ENCODE peak calls at places on chromosomes 6 and 20, in eight cellular contexts. One of them, this sample, is unnamed.

GRCh38 chr20:1805161-1805581 is 90.0 kb upstream of the SIRPA start:
- DNase-seq in PC-3: no peak
- DNase-seq in BJ: no peak
- DNase-seq in SK-N-SH: no peak
- DNase-seq in ovary: no peak
- DNase-seq in tibial nerve: no peak
- DNase-seq in BE2C: no peak
- DNase-seq in brain microvascular endothelial cell: no peak
- DNase-seq in this sample: no peak

GRCh38 chr20:45257711-45258110 is 3.3 kb upstream of the SLPI start:
- DNase-seq in PC-3: no peak
- DNase-seq in BJ: no peak
- DNase-seq in SK-N-SH: no peak
- DNase-seq in ovary: no peak
- DNase-seq in tibial nerve: no peak
- DNase-seq in BE2C: no peak
- DNase-seq in brain microvascular endothelial cell: no peak
- DNase-seq in this sample: no peak

GRCh38 chr6:28896505-28897392 is 27.0 kb downstream of the TRIM27 start:
- DNase-seq in PC-3: peak; percentile 69
- DNase-seq in BJ: no peak
- DNase-seq in SK-N-SH: peak; percentile 63
- DNase-seq in ovary: peak; percentile 64
- DNase-seq in tibial nerve: peak; percentile 60
- DNase-seq in BE2C: peak; percentile 65
- DNase-seq in brain microvascular endothelial cell: peak; percentile 45
- DNase-seq in this sample: no peak

GRCh38 chr6:131519670-131520436 is 53.2 kb upstream of the ARG1 start:
- DNase-seq in PC-3: peak; percentile 58
- DNase-seq in BJ: no peak
- DNase-seq in SK-N-SH: peak; percentile 21
- DNase-seq in ovary: no peak
- DNase-seq in tibial nerve: peak; percentile 9
- DNase-seq in BE2C: peak; percentile 28
- DNase-seq in brain microvascular endothelial cell: peak; percentile 40
- DNase-seq in this sample: peak; percentile 2

GRCh38 chr6:170086639-170087420 is 204.0 kb downstream of the DLL1 start:
- DNase-seq in PC-3: no peak
- DNase-seq in BJ: no peak
- DNase-seq in SK-N-SH: no peak
- DNase-seq in ovary: peak; percentile 9
- DNase-seq in tibial nerve: no peak
- DNase-seq in BE2C: no peak
- DNase-seq in brain microvascular endothelial cell: no peak
- DNase-seq in this sample: no peak

GRCh38 chr6:33592595-33593413 is 12.7 kb upstream of the BAK1 start:
- DNase-seq in PC-3: no peak
- DNase-seq in BJ: no peak
- DNase-seq in SK-N-SH: no peak
- DNase-seq in ovary: no peak
- DNase-seq in tibial nerve: no peak
- DNase-seq in BE2C: no peak
- DNase-seq in brain microvascular endothelial cell: no peak
- DNase-seq in this sample: peak; percentile 28

GRCh38 chr20:64109390-64109747 is 2.0 kb upstream of the NPBWR2 start:
- DNase-seq in PC-3: no peak
- DNase-seq in BJ: no peak
- DNase-seq in SK-N-SH: no peak
- DNase-seq in ovary: no peak
- DNase-seq in tibial nerve: no peak
- DNase-seq in BE2C: no peak
- DNase-seq in brain microvascular endothelial cell: no peak
- DNase-seq in this sample: no peak

GRCh38 chr20:62845818-62846527 is 15.6 kb downstream of the TCFL5 start:
- DNase-seq in PC-3: no peak
- DNase-seq in BJ: no peak
- DNase-seq in SK-N-SH: no peak
- DNase-seq in ovary: no peak
- DNase-seq in tibial nerve: no peak
- DNase-seq in BE2C: peak; percentile 40
- DNase-seq in brain microvascular endothelial cell: no peak
- DNase-seq in this sample: no peak

GRCh38 chr20:5080384-5080877 is 39.3 kb downstream of the PCNA start:
- DNase-seq in PC-3: no peak
- DNase-seq in BJ: peak; percentile 19
- DNase-seq in SK-N-SH: no peak
- DNase-seq in ovary: peak; percentile 25
- DNase-seq in tibial nerve: peak; percentile 72
- DNase-seq in BE2C: no peak
- DNase-seq in brain microvascular endothelial cell: no peak
- DNase-seq in this sample: no peak

GRCh38 chr6:126657556-126658129 is 317.7 kb downstream of the CENPW start:
- DNase-seq in PC-3: peak; percentile 58
- DNase-seq in BJ: no peak
- DNase-seq in SK-N-SH: peak; percentile 7
- DNase-seq in ovary: no peak
- DNase-seq in tibial nerve: no peak
- DNase-seq in BE2C: peak; percentile 48
- DNase-seq in brain microvascular endothelial cell: peak; percentile 38
- DNase-seq in this sample: peak; percentile 7

GRCh38 chr6:37502703-37503485 is 3.2 kb upstream of the CCDC167 start:
- DNase-seq in PC-3: no peak
- DNase-seq in BJ: no peak
- DNase-seq in SK-N-SH: no peak
- DNase-seq in ovary: no peak
- DNase-seq in tibial nerve: no peak
- DNase-seq in BE2C: no peak
- DNase-seq in brain microvascular endothelial cell: no peak
- DNase-seq in this sample: no peak

GRCh38 chr6:43764767-43765166 is 5.2 kb upstream of the VEGFA start:
- DNase-seq in PC-3: no peak
- DNase-seq in BJ: no peak
- DNase-seq in SK-N-SH: no peak
- DNase-seq in ovary: no peak
- DNase-seq in tibial nerve: no peak
- DNase-seq in BE2C: no peak
- DNase-seq in brain microvascular endothelial cell: no peak
- DNase-seq in this sample: no peak

GRCh38 chr6:16316741-16317251 is 78.4 kb downstream of the GMPR start:
- DNase-seq in PC-3: peak; percentile 75
- DNase-seq in BJ: no peak
- DNase-seq in SK-N-SH: peak; percentile 72
- DNase-seq in ovary: no peak
- DNase-seq in tibial nerve: peak; percentile 39
- DNase-seq in BE2C: peak; percentile 51
- DNase-seq in brain microvascular endothelial cell: peak; percentile 44
- DNase-seq in this sample: no peak

GRCh38 chr6:135630789-135631376 is 133.3 kb upstream of the AHI1 start:
- DNase-seq in PC-3: no peak
- DNase-seq in BJ: no peak
- DNase-seq in SK-N-SH: no peak
- DNase-seq in ovary: peak; percentile 18
- DNase-seq in tibial nerve: no peak
- DNase-seq in BE2C: no peak
- DNase-seq in brain microvascular endothelial cell: peak; percentile 15
- DNase-seq in this sample: no peak

GRCh38 chr20:41373384-41373783 is 6.8 kb upstream of the EMILIN3 start:
- DNase-seq in PC-3: no peak
- DNase-seq in BJ: no peak
- DNase-seq in SK-N-SH: no peak
- DNase-seq in ovary: no peak
- DNase-seq in tibial nerve: no peak
- DNase-seq in BE2C: no peak
- DNase-seq in brain microvascular endothelial cell: no peak
- DNase-seq in this sample: no peak

GRCh38 chr6:132684998-132685397 is 26.0 kb upstream of the TAAR1 start:
- DNase-seq in PC-3: no peak
- DNase-seq in BJ: no peak
- DNase-seq in SK-N-SH: no peak
- DNase-seq in ovary: no peak
- DNase-seq in tibial nerve: no peak
- DNase-seq in BE2C: no peak
- DNase-seq in brain microvascular endothelial cell: no peak
- DNase-seq in this sample: no peak

GRCh38 chr20:24160563-24161355 is 172.2 kb upstream of the GGTLC1 start:
- DNase-seq in PC-3: peak; percentile 71
- DNase-seq in BJ: peak; percentile 16
- DNase-seq in SK-N-SH: peak; percentile 59
- DNase-seq in ovary: peak; percentile 26
- DNase-seq in tibial nerve: peak; percentile 52
- DNase-seq in BE2C: peak; percentile 57
- DNase-seq in brain microvascular endothelial cell: peak; percentile 72
- DNase-seq in this sample: peak; percentile 21

GRCh38 chr6:55918639-55919038 is 43.2 kb upstream of the BMP5 start:
- DNase-seq in PC-3: peak; percentile 66
- DNase-seq in BJ: peak; percentile 78
- DNase-seq in SK-N-SH: no peak
- DNase-seq in ovary: no peak
- DNase-seq in tibial nerve: no peak
- DNase-seq in BE2C: no peak
- DNase-seq in brain microvascular endothelial cell: peak; percentile 4
- DNase-seq in this sample: no peak

GRCh38 chr6:32085759-32086458 is 23.2 kb downstream of the TNXB start:
- DNase-seq in PC-3: no peak
- DNase-seq in BJ: no peak
- DNase-seq in SK-N-SH: peak; percentile 63
- DNase-seq in ovary: no peak
- DNase-seq in tibial nerve: no peak
- DNase-seq in BE2C: no peak
- DNase-seq in brain microvascular endothelial cell: no peak
- DNase-seq in this sample: no peak
- TF ChIP-seq CTCF in PC-3: no peak
- TF ChIP-seq CTCF in BJ: no peak
- TF ChIP-seq CTCF in SK-N-SH: no peak
- TF ChIP-seq CTCF in ovary: no peak
- TF ChIP-seq CTCF in tibial nerve: no peak
- TF ChIP-seq CTCF in BE2C: no peak
- TF ChIP-seq CTCF in brain microvascular endothelial cell: no peak
- TF ChIP-seq CTCF in this sample: no peak

GRCh38 chr6:73519943-73520687 is 717 bp downstream of the EEF1A1 start:
- DNase-seq in PC-3: peak; percentile 43
- DNase-seq in BJ: no peak
- DNase-seq in SK-N-SH: peak; percentile 58
- DNase-seq in ovary: peak; percentile 73
- DNase-seq in tibial nerve: peak; percentile 54
- DNase-seq in BE2C: peak; percentile 68
- DNase-seq in brain microvascular endothelial cell: peak; percentile 77
- DNase-seq in this sample: no peak
- H3K36me3 ChIP-seq in PC-3: peaks cover 52% of the 10 kb centered on the region
- H3K36me3 ChIP-seq in BJ: peaks cover 25% of the 10 kb centered on the region
- H3K36me3 ChIP-seq in SK-N-SH: peaks cover 43% of the 10 kb centered on the region
- H3K36me3 ChIP-seq in ovary: no peaks in the 10 kb centered on the region
- H3K36me3 ChIP-seq in tibial nerve: peaks cover 2% of the 10 kb centered on the region
- H3K36me3 ChIP-seq in BE2C: peaks cover 56% of the 10 kb centered on the region
- H3K36me3 ChIP-seq in brain microvascular endothelial cell: peaks cover 54% of the 10 kb centered on the region
- H3K36me3 ChIP-seq in this sample: peaks cover 7% of the 10 kb centered on the region

GRCh38 chr20:32053648-32054047 is 1.6 kb downstream of the HCK start:
- DNase-seq in PC-3: no peak
- DNase-seq in BJ: no peak
- DNase-seq in SK-N-SH: no peak
- DNase-seq in ovary: no peak
- DNase-seq in tibial nerve: no peak
- DNase-seq in BE2C: no peak
- DNase-seq in brain microvascular endothelial cell: no peak
- DNase-seq in this sample: no peak

GRCh38 chr20:32051720-32052089 is 337 bp upstream of the HCK start:
- DNase-seq in PC-3: no peak
- DNase-seq in BJ: no peak
- DNase-seq in SK-N-SH: no peak
- DNase-seq in ovary: no peak
- DNase-seq in tibial nerve: no peak
- DNase-seq in BE2C: no peak
- DNase-seq in brain microvascular endothelial cell: no peak
- DNase-seq in this sample: no peak

GRCh38 chr20:32052792-32053362 is 835 bp downstream of the HCK start:
- DNase-seq in PC-3: no peak
- DNase-seq in BJ: no peak
- DNase-seq in SK-N-SH: no peak
- DNase-seq in ovary: peak; percentile 27
- DNase-seq in tibial nerve: no peak
- DNase-seq in BE2C: no peak
- DNase-seq in brain microvascular endothelial cell: no peak
- DNase-seq in this sample: no peak

GRCh38 chr20:32050851-32051556 is 1.0 kb upstream of the HCK start:
- DNase-seq in PC-3: no peak
- DNase-seq in BJ: no peak
- DNase-seq in SK-N-SH: no peak
- DNase-seq in ovary: no peak
- DNase-seq in tibial nerve: no peak
- DNase-seq in BE2C: no peak
- DNase-seq in brain microvascular endothelial cell: no peak
- DNase-seq in this sample: no peak

GRCh38 chr20:32052090-32052791 is at the start of gene HCK:
- DNase-seq in PC-3: no peak
- DNase-seq in BJ: no peak
- DNase-seq in SK-N-SH: peak; percentile 57
- DNase-seq in ovary: no peak
- DNase-seq in tibial nerve: no peak
- DNase-seq in BE2C: no peak
- DNase-seq in brain microvascular endothelial cell: no peak
- DNase-seq in this sample: no peak
- H3K4me3 ChIP-seq in PC-3: no peak within 1 kb of the TSS
- H3K4me3 ChIP-seq in BJ: no peak within 1 kb of the TSS
- H3K4me3 ChIP-seq in SK-N-SH: no peak within 1 kb of the TSS
- H3K4me3 ChIP-seq in ovary: no peak within 1 kb of the TSS
- H3K4me3 ChIP-seq in tibial nerve: peak within 1 kb of the TSS; percentile 50
- H3K4me3 ChIP-seq in BE2C: no peak within 1 kb of the TSS
- H3K4me3 ChIP-seq in brain microvascular endothelial cell: no peak within 1 kb of the TSS
- H3K4me3 ChIP-seq in this sample: no peak within 1 kb of the TSS

GRCh38 chr6:26054937-26055669 is 32.1 kb upstream of the HFE start:
- DNase-seq in PC-3: peak; percentile 93
- DNase-seq in BJ: peak; percentile 93
- DNase-seq in SK-N-SH: peak; percentile 57
- DNase-seq in ovary: peak; percentile 92
- DNase-seq in tibial nerve: peak; percentile 95
- DNase-seq in BE2C: peak; percentile 87
- DNase-seq in brain microvascular endothelial cell: peak; percentile 97
- DNase-seq in this sample: peak; percentile 90
- TF ChIP-seq CTCF in PC-3: no peak
- TF ChIP-seq CTCF in BJ: peak; percentile 4
- TF ChIP-seq CTCF in SK-N-SH: no peak
- TF ChIP-seq CTCF in ovary: peak; percentile 62
- TF ChIP-seq CTCF in tibial nerve: peak; percentile 66
- TF ChIP-seq CTCF in BE2C: peak; percentile 11
- TF ChIP-seq CTCF in brain microvascular endothelial cell: peak; percentile 17
- TF ChIP-seq CTCF in this sample: peak; percentile 14

GRCh38 chr6:12334524-12335130 is 44.5 kb downstream of the EDN1 start:
- DNase-seq in PC-3: peak; percentile 49
- DNase-seq in BJ: no peak
- DNase-seq in SK-N-SH: no peak
- DNase-seq in ovary: no peak
- DNase-seq in tibial nerve: no peak
- DNase-seq in BE2C: no peak
- DNase-seq in brain microvascular endothelial cell: no peak
- DNase-seq in this sample: no peak
- H3K36me3 ChIP-seq in PC-3: no peaks in the 10 kb centered on the region
- H3K36me3 ChIP-seq in BJ: no peaks in the 10 kb centered on the region
- H3K36me3 ChIP-seq in SK-N-SH: no peaks in the 10 kb centered on the region
- H3K36me3 ChIP-seq in ovary: no peaks in the 10 kb centered on the region
- H3K36me3 ChIP-seq in tibial nerve: no peaks in the 10 kb centered on the region
- H3K36me3 ChIP-seq in BE2C: no peaks in the 10 kb centered on the region
- H3K36me3 ChIP-seq in brain microvascular endothelial cell: no peaks in the 10 kb centered on the region
- H3K36me3 ChIP-seq in this sample: no peaks in the 10 kb centered on the region

This sample was measured in kidney epithelial cell.